ENCODE peak calls at places on chromosomes 11 and 22, in nine cellular contexts. V is smooth muscle cell of the brain vasculature; Y is NCI-H2081 treated with DMSO at 0.1 percent for 48 hours; P is neuronal stem cell; R is HCT116; G is AG04450; X is stimulated activated CD4-positive, alpha-beta T cell treated with anti-CD3 and anti-CD28 coated beads, Interleukin-1b, Interleukin-23, amount 100 ng/mL, for 24 hours; U is brain microvascular endothelial cell; Q is thyroid gland. F is an unnamed sample.

GRCh38 chr11:74819400-74819799 is 70.8 kb downstream of the RNF169 start:
- DNase-seq in Y (no peak), U (peak; percentile 40), R (no peak), G (no peak), Q (no peak), P (no peak), V (no peak), X (no peak), F (no peak)

GRCh38 chr11:29211205-29211604 is 805.6 kb downstream of the KCNA4 start:
- DNase-seq in V (no peak), G (no peak), R (no peak), Q (no peak), X (no peak), P (no peak), Y (no peak), U (no peak), F (no peak)

GRCh38 chr22:46592390-46592872 is 27.8 kb upstream of the GRAMD4 start:
- DNase-seq in Y (no peak), V (peak; percentile 85), Q (peak; percentile 63), X (no peak), P (no peak), U (peak; percentile 77), R (no peak), G (peak; percentile 13), F (no peak)

GRCh38 chr11:76107946-76108345 is 98.4 kb downstream of the WNT11 start:
- DNase-seq in R (no peak), P (no peak), X (no peak), V (no peak), Q (no peak), U (no peak), Y (no peak), G (no peak), F (no peak)

GRCh38 chr11:106021181-106021966 is 666 bp downstream of the MSANTD4 start:
- DNase-seq in R (no peak), P (no peak), Y (no peak), G (no peak), V (no peak), X (peak; percentile 1), U (no peak), Q (no peak), F (no peak)

GRCh38 chr11:113023228-113023627 is 62.0 kb downstream of the NCAM1 start:
- DNase-seq in U (no peak), V (no peak), X (no peak), G (no peak), Y (no peak), R (no peak), Q (no peak), P (no peak), F (no peak)

GRCh38 chr11:69390561-69390960 is 90.9 kb upstream of the LINC01488 start:
- DNase-seq in P (no peak), V (no peak), R (no peak), Q (no peak), X (no peak), U (no peak), Y (no peak), G (no peak), F (no peak)

GRCh38 chr11:63543711-63544110 is 7.1 kb downstream of the PLAAT4 start:
- DNase-seq in Y (no peak), R (no peak), G (no peak), U (no peak), X (no peak), P (no peak), V (no peak), Q (no peak), F (no peak)

GRCh38 chr11:62613275-62613864 is 313 bp downstream of the ROM1 start:
- DNase-seq in G (no peak), V (no peak), R (no peak), Q (no peak), P (no peak), X (no peak), U (no peak), Y (no peak), F (no peak)

GRCh38 chr22:47225931-47226633 is 463.6 kb downstream of the TBC1D22A start:
- DNase-seq in P (no peak), U (no peak), V (no peak), G (no peak), Q (no peak), X (no peak), R (no peak), Y (no peak), F (no peak)